ENCODE peak calls at places on chromosomes 16 and 17, in ten cellular contexts. One of them, this sample, is unnamed.

GRCh38 chr17:50634915-50635719 is 436 bp downstream of the ABCC3 start:
- DNase-seq in anterior cingulate cortex: no peak
- DNase-seq in esophagus squamous epithelium: no peak
- DNase-seq in memory B cell: no peak
- DNase-seq in hypothalamus: no peak
- DNase-seq in H4: no peak
- DNase-seq in cardiac fibroblast: no peak
- DNase-seq in CD8-positive, alpha-beta memory T cell: no peak
- DNase-seq in foreskin keratinocyte: no peak
- DNase-seq in chondrocyte: no peak
- DNase-seq in this sample: no peak

GRCh38 chr17:10752696-10753095 is 22.9 kb upstream of the TMEM220 start:
- DNase-seq in cardiac fibroblast: no peak
- DNase-seq in CD8-positive, alpha-beta memory T cell: no peak
- DNase-seq in hypothalamus: no peak
- DNase-seq in foreskin keratinocyte: no peak
- DNase-seq in memory B cell: no peak
- DNase-seq in esophagus squamous epithelium: no peak
- DNase-seq in H4: no peak
- DNase-seq in chondrocyte: no peak
- DNase-seq in anterior cingulate cortex: no peak
- DNase-seq in this sample: no peak

GRCh38 chr17:77692571-77693161 is 265.8 kb upstream of the TNRC6C start:
- DNase-seq in anterior cingulate cortex: no peak
- DNase-seq in chondrocyte: peak; percentile 36
- DNase-seq in esophagus squamous epithelium: no peak
- DNase-seq in cardiac fibroblast: peak; percentile 52
- DNase-seq in hypothalamus: no peak
- DNase-seq in H4: peak; percentile 57
- DNase-seq in memory B cell: no peak
- DNase-seq in foreskin keratinocyte: peak; percentile 10
- DNase-seq in CD8-positive, alpha-beta memory T cell: no peak
- DNase-seq in this sample: no peak

GRCh38 chr17:22459331-22459952 is 767.1 kb downstream of the KCNJ18 start:
- DNase-seq in esophagus squamous epithelium: no peak
- DNase-seq in foreskin keratinocyte: no peak
- DNase-seq in CD8-positive, alpha-beta memory T cell: no peak
- DNase-seq in anterior cingulate cortex: no peak
- DNase-seq in memory B cell: no peak
- DNase-seq in hypothalamus: no peak
- DNase-seq in cardiac fibroblast: no peak
- DNase-seq in H4: no peak
- DNase-seq in chondrocyte: no peak
- DNase-seq in this sample: no peak

GRCh38 chr16:29148867-29149272 is 164.0 kb downstream of the LAT start:
- DNase-seq in esophagus squamous epithelium: no peak
- DNase-seq in memory B cell: peak; percentile 56
- DNase-seq in cardiac fibroblast: no peak
- DNase-seq in anterior cingulate cortex: no peak
- DNase-seq in hypothalamus: no peak
- DNase-seq in H4: no peak
- DNase-seq in chondrocyte: no peak
- DNase-seq in foreskin keratinocyte: no peak
- DNase-seq in CD8-positive, alpha-beta memory T cell: peak; percentile 64
- DNase-seq in this sample: peak; percentile 93

GRCh38 chr16:1102921-1103648 is 7.0 kb upstream of the C1QTNF8 start:
- DNase-seq in CD8-positive, alpha-beta memory T cell: peak; percentile 68
- DNase-seq in H4: no peak
- DNase-seq in hypothalamus: peak; percentile 22
- DNase-seq in foreskin keratinocyte: no peak
- DNase-seq in esophagus squamous epithelium: no peak
- DNase-seq in cardiac fibroblast: peak; percentile 21
- DNase-seq in chondrocyte: no peak
- DNase-seq in anterior cingulate cortex: peak; percentile 15
- DNase-seq in memory B cell: peak; percentile 84
- DNase-seq in this sample: peak; percentile 93

GRCh38 chr16:1509307-1510221 is 16.4 kb downstream of the TELO2 start:
- DNase-seq in esophagus squamous epithelium: no peak
- DNase-seq in anterior cingulate cortex: no peak
- DNase-seq in memory B cell: no peak
- DNase-seq in cardiac fibroblast: no peak
- DNase-seq in foreskin keratinocyte: no peak
- DNase-seq in hypothalamus: no peak
- DNase-seq in chondrocyte: no peak
- DNase-seq in H4: no peak
- DNase-seq in CD8-positive, alpha-beta memory T cell: no peak
- DNase-seq in this sample: no peak

GRCh38 chr17:57955183-57955952 is at the start of gene CUEDC1:
- DNase-seq in memory B cell: peak; percentile 66
- DNase-seq in hypothalamus: peak; percentile 75
- DNase-seq in esophagus squamous epithelium: no peak
- DNase-seq in CD8-positive, alpha-beta memory T cell: peak; percentile 46
- DNase-seq in anterior cingulate cortex: peak; percentile 71
- DNase-seq in chondrocyte: no peak
- DNase-seq in foreskin keratinocyte: no peak
- DNase-seq in cardiac fibroblast: peak; percentile 50
- DNase-seq in H4: no peak
- DNase-seq in this sample: peak; percentile 91

GRCh38 chr17:44222112-44222869 is 2.8 kb upstream of the UBTF start:
- DNase-seq in hypothalamus: peak; percentile 82
- DNase-seq in anterior cingulate cortex: peak; percentile 83
- DNase-seq in H4: no peak
- DNase-seq in cardiac fibroblast: peak; percentile 72
- DNase-seq in memory B cell: no peak
- DNase-seq in esophagus squamous epithelium: no peak
- DNase-seq in foreskin keratinocyte: no peak
- DNase-seq in CD8-positive, alpha-beta memory T cell: no peak
- DNase-seq in chondrocyte: no peak
- DNase-seq in this sample: peak; percentile 86

GRCh38 chr17:76240461-76241204 is at the start of gene RNF157:
- DNase-seq in anterior cingulate cortex: peak; percentile 71
- DNase-seq in memory B cell: no peak
- DNase-seq in foreskin keratinocyte: no peak
- DNase-seq in chondrocyte: no peak
- DNase-seq in hypothalamus: peak; percentile 73
- DNase-seq in CD8-positive, alpha-beta memory T cell: peak; percentile 54
- DNase-seq in H4: peak; percentile 51
- DNase-seq in cardiac fibroblast: no peak
- DNase-seq in esophagus squamous epithelium: no peak
- DNase-seq in this sample: peak; percentile 94

GRCh38 chr17:81491761-81492160 is 20.8 kb downstream of the ACTG1 start:
- DNase-seq in H4: no peak
- DNase-seq in chondrocyte: no peak
- DNase-seq in hypothalamus: no peak
- DNase-seq in memory B cell: no peak
- DNase-seq in anterior cingulate cortex: no peak
- DNase-seq in CD8-positive, alpha-beta memory T cell: no peak
- DNase-seq in cardiac fibroblast: no peak
- DNase-seq in foreskin keratinocyte: no peak
- DNase-seq in esophagus squamous epithelium: no peak
- DNase-seq in this sample: no peak

GRCh38 chr16:7614022-7614795 is 281.6 kb downstream of the RBFOX1 start:
- DNase-seq in anterior cingulate cortex: no peak
- DNase-seq in chondrocyte: no peak
- DNase-seq in memory B cell: no peak
- DNase-seq in foreskin keratinocyte: no peak
- DNase-seq in CD8-positive, alpha-beta memory T cell: no peak
- DNase-seq in hypothalamus: no peak
- DNase-seq in H4: no peak
- DNase-seq in cardiac fibroblast: no peak
- DNase-seq in esophagus squamous epithelium: no peak
- DNase-seq in this sample: no peak

GRCh38 chr17:57142925-57143324 is 57.9 kb downstream of the AKAP1 start:
- DNase-seq in CD8-positive, alpha-beta memory T cell: no peak
- DNase-seq in foreskin keratinocyte: no peak
- DNase-seq in anterior cingulate cortex: no peak
- DNase-seq in cardiac fibroblast: peak; percentile 57
- DNase-seq in memory B cell: no peak
- DNase-seq in H4: no peak
- DNase-seq in hypothalamus: no peak
- DNase-seq in esophagus squamous epithelium: no peak
- DNase-seq in chondrocyte: no peak
- DNase-seq in this sample: no peak

GRCh38 chr16:84766978-84767773 is 52.6 kb upstream of the CRISPLD2 start:
- DNase-seq in cardiac fibroblast: no peak
- DNase-seq in esophagus squamous epithelium: no peak
- DNase-seq in CD8-positive, alpha-beta memory T cell: no peak
- DNase-seq in chondrocyte: no peak
- DNase-seq in memory B cell: no peak
- DNase-seq in hypothalamus: no peak
- DNase-seq in foreskin keratinocyte: no peak
- DNase-seq in H4: no peak
- DNase-seq in anterior cingulate cortex: no peak
- DNase-seq in this sample: no peak

GRCh38 chr17:20200016-20200788 is 191.0 kb downstream of the SPECC1 start:
- DNase-seq in anterior cingulate cortex: no peak
- DNase-seq in H4: no peak
- DNase-seq in hypothalamus: no peak
- DNase-seq in chondrocyte: no peak
- DNase-seq in foreskin keratinocyte: no peak
- DNase-seq in CD8-positive, alpha-beta memory T cell: no peak
- DNase-seq in esophagus squamous epithelium: no peak
- DNase-seq in cardiac fibroblast: no peak
- DNase-seq in memory B cell: no peak
- DNase-seq in this sample: no peak

GRCh38 chr16:51763072-51763658 is 612.1 kb upstream of the SALL1 start:
- DNase-seq in foreskin keratinocyte: no peak
- DNase-seq in chondrocyte: no peak
- DNase-seq in CD8-positive, alpha-beta memory T cell: no peak
- DNase-seq in cardiac fibroblast: no peak
- DNase-seq in H4: no peak
- DNase-seq in anterior cingulate cortex: no peak
- DNase-seq in hypothalamus: no peak
- DNase-seq in esophagus squamous epithelium: no peak
- DNase-seq in memory B cell: no peak
- DNase-seq in this sample: no peak

GRCh38 chr16:63904930-63905329 is 1216.9 kb downstream of the CDH11 start:
- DNase-seq in hypothalamus: no peak
- DNase-seq in chondrocyte: no peak
- DNase-seq in H4: no peak
- DNase-seq in CD8-positive, alpha-beta memory T cell: no peak
- DNase-seq in esophagus squamous epithelium: no peak
- DNase-seq in foreskin keratinocyte: no peak
- DNase-seq in memory B cell: no peak
- DNase-seq in cardiac fibroblast: no peak
- DNase-seq in anterior cingulate cortex: no peak
- DNase-seq in this sample: no peak

GRCh38 chr17:80664217-80664780 is 119.7 kb downstream of the RPTOR start:
- DNase-seq in CD8-positive, alpha-beta memory T cell: no peak
- DNase-seq in cardiac fibroblast: no peak
- DNase-seq in H4: no peak
- DNase-seq in anterior cingulate cortex: no peak
- DNase-seq in foreskin keratinocyte: no peak
- DNase-seq in memory B cell: no peak
- DNase-seq in hypothalamus: no peak
- DNase-seq in esophagus squamous epithelium: no peak
- DNase-seq in chondrocyte: no peak
- DNase-seq in this sample: no peak

GRCh38 chr17:12510535-12510934 is 155.2 kb upstream of the MYOCD start:
- DNase-seq in foreskin keratinocyte: no peak
- DNase-seq in H4: no peak
- DNase-seq in cardiac fibroblast: peak; percentile 62
- DNase-seq in anterior cingulate cortex: no peak
- DNase-seq in chondrocyte: no peak
- DNase-seq in CD8-positive, alpha-beta memory T cell: no peak
- DNase-seq in esophagus squamous epithelium: no peak
- DNase-seq in memory B cell: no peak
- DNase-seq in hypothalamus: no peak
- DNase-seq in this sample: no peak

GRCh38 chr16:65125322-65125721 is 3.5 kb upstream of the CDH11 start:
- DNase-seq in anterior cingulate cortex: no peak
- DNase-seq in foreskin keratinocyte: no peak
- DNase-seq in hypothalamus: no peak
- DNase-seq in CD8-positive, alpha-beta memory T cell: no peak
- DNase-seq in esophagus squamous epithelium: no peak
- DNase-seq in memory B cell: no peak
- DNase-seq in chondrocyte: no peak
- DNase-seq in H4: no peak
- DNase-seq in cardiac fibroblast: no peak
- DNase-seq in this sample: no peak

GRCh38 chr17:46851029-46851741 is at the start of gene WNT9B:
- DNase-seq in memory B cell: no peak
- DNase-seq in CD8-positive, alpha-beta memory T cell: no peak
- DNase-seq in anterior cingulate cortex: no peak
- DNase-seq in esophagus squamous epithelium: no peak
- DNase-seq in chondrocyte: no peak
- DNase-seq in hypothalamus: no peak
- DNase-seq in H4: no peak
- DNase-seq in cardiac fibroblast: no peak
- DNase-seq in foreskin keratinocyte: no peak
- DNase-seq in this sample: peak; percentile 64

GRCh38 chr16:89187337-89188063 is 12.8 kb downstream of the SLC22A31 start:
- DNase-seq in chondrocyte: no peak
- DNase-seq in H4: peak; percentile 62
- DNase-seq in CD8-positive, alpha-beta memory T cell: peak; percentile 27
- DNase-seq in esophagus squamous epithelium: no peak
- DNase-seq in memory B cell: no peak
- DNase-seq in hypothalamus: no peak
- DNase-seq in anterior cingulate cortex: no peak
- DNase-seq in foreskin keratinocyte: no peak
- DNase-seq in cardiac fibroblast: peak; percentile 37
- DNase-seq in this sample: peak; percentile 83

GRCh38 chr17:40065041-40065770 is 2.4 kb downstream of the THRA start:
- DNase-seq in CD8-positive, alpha-beta memory T cell: no peak
- DNase-seq in cardiac fibroblast: peak; percentile 33
- DNase-seq in chondrocyte: no peak
- DNase-seq in H4: no peak
- DNase-seq in hypothalamus: peak; percentile 56
- DNase-seq in esophagus squamous epithelium: no peak
- DNase-seq in memory B cell: no peak
- DNase-seq in foreskin keratinocyte: no peak
- DNase-seq in anterior cingulate cortex: peak; percentile 65
- DNase-seq in this sample: no peak

GRCh38 chr16:20870122-20870521 is 30.0 kb downstream of the DCUN1D3 start:
- DNase-seq in anterior cingulate cortex: no peak
- DNase-seq in esophagus squamous epithelium: no peak
- DNase-seq in chondrocyte: no peak
- DNase-seq in memory B cell: no peak
- DNase-seq in hypothalamus: no peak
- DNase-seq in cardiac fibroblast: no peak
- DNase-seq in H4: no peak
- DNase-seq in foreskin keratinocyte: no peak
- DNase-seq in CD8-positive, alpha-beta memory T cell: no peak
- DNase-seq in this sample: no peak

GRCh38 chr16:66946974-66947301 is 11.6 kb downstream of the CES2 start:
- DNase-seq in foreskin keratinocyte: no peak
- DNase-seq in memory B cell: no peak
- DNase-seq in chondrocyte: no peak
- DNase-seq in esophagus squamous epithelium: no peak
- DNase-seq in anterior cingulate cortex: no peak
- DNase-seq in cardiac fibroblast: no peak
- DNase-seq in CD8-positive, alpha-beta memory T cell: no peak
- DNase-seq in hypothalamus: no peak
- DNase-seq in H4: no peak
- DNase-seq in this sample: no peak

GRCh38 chr16:15703029-15703736 is 53.1 kb downstream of the NDE1 start:
- DNase-seq in cardiac fibroblast: no peak
- DNase-seq in memory B cell: no peak
- DNase-seq in anterior cingulate cortex: no peak
- DNase-seq in esophagus squamous epithelium: no peak
- DNase-seq in H4: no peak
- DNase-seq in hypothalamus: no peak
- DNase-seq in CD8-positive, alpha-beta memory T cell: no peak
- DNase-seq in chondrocyte: no peak
- DNase-seq in foreskin keratinocyte: no peak
- DNase-seq in this sample: no peak